ENCODE peak calls at places on chromosome 1, in six cellular contexts. One of them, this sample, is unnamed.

GRCh38 chr1:58155418-58156123 is 391.0 kb downstream of the OMA1 start:
- DNase-seq in heart left ventricle: peak
- DNase-seq in H1: peak
- DNase-seq in lower leg skin: no peak
- DNase-seq in H54: peak
- DNase-seq in esophagus squamous epithelium: no peak
- DNase-seq in this sample: no peak

GRCh38 chr1:176896216-176896615 is 268.3 kb downstream of the ASTN1 start:
- DNase-seq in heart left ventricle: no peak
- DNase-seq in H1: no peak
- DNase-seq in lower leg skin: peak
- DNase-seq in H54: no peak
- DNase-seq in esophagus squamous epithelium: no peak
- DNase-seq in this sample: no peak

GRCh38 chr1:192788184-192788583 is 20.7 kb upstream of the RGS2 start:
- DNase-seq in heart left ventricle: peak
- DNase-seq in H1: no peak
- DNase-seq in lower leg skin: peak
- DNase-seq in H54: peak
- DNase-seq in esophagus squamous epithelium: no peak
- DNase-seq in this sample: peak

GRCh38 chr1:53893999-53894636 is at the start of gene DIO1:
- DNase-seq in heart left ventricle: no peak
- DNase-seq in H1: no peak
- DNase-seq in lower leg skin: peak
- DNase-seq in H54: no peak
- DNase-seq in esophagus squamous epithelium: no peak
- DNase-seq in this sample: no peak

GRCh38 chr1:36557041-36558000 is 74.6 kb upstream of the CSF3R start:
- DNase-seq in heart left ventricle: no peak
- DNase-seq in H1: no peak
- DNase-seq in lower leg skin: peak
- DNase-seq in H54: no peak
- DNase-seq in esophagus squamous epithelium: no peak
- DNase-seq in this sample: no peak

GRCh38 chr1:16046865-16047264 is 3.3 kb downstream of the CLCNKB start:
- DNase-seq in heart left ventricle: no peak
- DNase-seq in H1: no peak
- DNase-seq in lower leg skin: no peak
- DNase-seq in H54: no peak
- DNase-seq in esophagus squamous epithelium: no peak
- DNase-seq in this sample: no peak

GRCh38 chr1:96236156-96236739 is 485.3 kb upstream of the PTBP2 start:
- DNase-seq in heart left ventricle: no peak
- DNase-seq in H1: no peak
- DNase-seq in lower leg skin: no peak
- DNase-seq in H54: peak
- DNase-seq in esophagus squamous epithelium: no peak
- DNase-seq in this sample: no peak

GRCh38 chr1:52365091-52365745 is 787 bp downstream of the CC2D1B start:
- DNase-seq in heart left ventricle: peak
- DNase-seq in H1: peak
- DNase-seq in lower leg skin: peak
- DNase-seq in H54: peak
- DNase-seq in esophagus squamous epithelium: no peak
- DNase-seq in this sample: peak

GRCh38 chr1:223106856-223107255 is 36.2 kb downstream of the TLR5 start:
- DNase-seq in heart left ventricle: peak
- DNase-seq in H1: no peak
- DNase-seq in lower leg skin: no peak
- DNase-seq in H54: no peak
- DNase-seq in esophagus squamous epithelium: no peak
- DNase-seq in this sample: no peak

GRCh38 chr1:64505944-64506658 is 36.2 kb downstream of the CACHD1 start:
- DNase-seq in heart left ventricle: no peak
- DNase-seq in H1: no peak
- DNase-seq in lower leg skin: peak
- DNase-seq in H54: no peak
- DNase-seq in esophagus squamous epithelium: no peak
- DNase-seq in this sample: peak

GRCh38 chr1:180956028-180956640 is 43.4 kb downstream of the KIAA1614 start:
- DNase-seq in heart left ventricle: no peak
- DNase-seq in H1: no peak
- DNase-seq in lower leg skin: no peak
- DNase-seq in H54: no peak
- DNase-seq in esophagus squamous epithelium: no peak
- DNase-seq in this sample: peak

GRCh38 chr1:224450956-224451350 is 16.4 kb upstream of the WDR26 start:
- DNase-seq in heart left ventricle: no peak
- DNase-seq in H1: no peak
- DNase-seq in lower leg skin: no peak
- DNase-seq in H54: no peak
- DNase-seq in esophagus squamous epithelium: no peak
- DNase-seq in this sample: peak

DNA sequence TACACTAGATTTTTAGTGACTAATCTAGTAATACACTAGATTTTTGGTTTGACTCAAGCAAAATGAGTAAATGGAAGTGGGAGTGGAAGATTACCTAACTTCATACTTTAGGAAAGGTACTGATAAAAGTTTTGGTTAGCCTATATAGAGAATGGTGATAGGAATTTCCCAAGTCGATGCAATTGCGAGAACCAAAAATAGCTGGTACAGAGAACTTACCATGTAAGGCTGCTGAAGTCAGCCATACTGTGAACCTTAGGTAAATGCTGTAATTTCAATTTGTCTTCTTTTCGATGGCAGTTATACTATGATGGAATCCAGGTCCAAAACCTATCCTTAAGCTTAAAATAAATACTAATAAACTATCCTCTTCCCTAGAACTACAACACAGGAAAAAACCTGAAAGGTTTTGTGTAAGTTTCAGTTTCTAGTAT is 4.6 kb downstream of the PNRC2 start:
- DNase-seq in heart left ventricle: no peak
- DNase-seq in H1: no peak
- DNase-seq in lower leg skin: no peak
- DNase-seq in H54: no peak
- DNase-seq in esophagus squamous epithelium: no peak
- DNase-seq in this sample: no peak
- TF ChIP-seq POLR2A in heart left ventricle: no peak
- TF ChIP-seq POLR2A in H1: no peak
- TF ChIP-seq POLR2A in lower leg skin: no peak
- TF ChIP-seq POLR2A in H54: no peak
- TF ChIP-seq POLR2A in esophagus squamous epithelium: no peak
- TF ChIP-seq POLR2A in this sample: no peak

DNA sequence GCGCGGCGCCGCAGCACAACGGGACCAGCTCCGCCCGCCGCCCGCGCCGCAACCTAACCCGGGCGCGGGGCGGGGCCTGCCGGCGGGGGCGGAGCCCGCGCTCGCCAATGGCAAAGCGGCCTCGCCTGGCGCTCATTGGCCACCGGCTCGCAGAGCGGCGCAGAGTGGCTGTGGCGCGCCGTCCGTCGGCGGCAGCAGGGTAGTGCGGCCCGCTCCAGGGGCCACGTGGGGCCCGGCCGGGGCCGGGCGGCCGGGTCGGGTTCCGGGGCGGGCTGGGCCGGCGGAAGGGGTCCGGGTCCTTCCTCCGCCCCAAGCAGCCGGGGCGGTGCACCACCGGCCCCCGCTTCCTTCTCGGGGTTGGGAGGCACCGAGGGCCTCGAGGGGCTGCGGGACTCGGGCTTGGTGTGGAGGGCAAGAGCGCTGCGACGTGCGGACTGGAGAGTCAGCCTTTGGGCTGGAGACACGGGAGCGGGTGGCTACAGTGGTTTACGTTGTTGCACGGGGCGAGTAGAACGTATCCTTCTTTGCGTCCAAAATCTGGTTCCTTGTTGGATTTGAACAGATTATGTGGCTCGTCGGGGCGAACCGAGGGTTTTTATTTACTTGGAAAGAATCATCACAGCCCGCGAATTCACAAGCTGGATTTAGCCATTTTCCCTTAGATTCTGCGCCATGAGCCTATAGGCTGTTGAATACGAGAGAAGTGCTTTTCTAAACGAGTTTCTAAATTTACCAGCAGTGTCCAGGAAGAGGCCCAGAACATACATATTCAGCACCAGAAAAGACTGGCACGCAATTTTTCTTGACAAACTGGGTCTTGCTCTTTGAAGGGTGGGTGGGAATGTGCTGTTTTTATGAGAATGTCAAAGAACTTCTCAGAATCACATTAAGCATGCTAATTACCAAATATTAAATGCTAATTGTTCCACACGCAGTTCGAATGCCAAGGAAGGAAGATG is at the start of gene SRM:
- DNase-seq in heart left ventricle: peak
- DNase-seq in H1: peak
- DNase-seq in lower leg skin: peak
- DNase-seq in H54: peak
- DNase-seq in esophagus squamous epithelium: peak
- DNase-seq in this sample: peak
- TF ChIP-seq POLR2A in heart left ventricle: peak
- TF ChIP-seq POLR2A in H1: no peak
- TF ChIP-seq POLR2A in lower leg skin: no peak
- TF ChIP-seq POLR2A in H54: peak
- TF ChIP-seq POLR2A in esophagus squamous epithelium: no peak
- TF ChIP-seq POLR2A in this sample: peak

DNA sequence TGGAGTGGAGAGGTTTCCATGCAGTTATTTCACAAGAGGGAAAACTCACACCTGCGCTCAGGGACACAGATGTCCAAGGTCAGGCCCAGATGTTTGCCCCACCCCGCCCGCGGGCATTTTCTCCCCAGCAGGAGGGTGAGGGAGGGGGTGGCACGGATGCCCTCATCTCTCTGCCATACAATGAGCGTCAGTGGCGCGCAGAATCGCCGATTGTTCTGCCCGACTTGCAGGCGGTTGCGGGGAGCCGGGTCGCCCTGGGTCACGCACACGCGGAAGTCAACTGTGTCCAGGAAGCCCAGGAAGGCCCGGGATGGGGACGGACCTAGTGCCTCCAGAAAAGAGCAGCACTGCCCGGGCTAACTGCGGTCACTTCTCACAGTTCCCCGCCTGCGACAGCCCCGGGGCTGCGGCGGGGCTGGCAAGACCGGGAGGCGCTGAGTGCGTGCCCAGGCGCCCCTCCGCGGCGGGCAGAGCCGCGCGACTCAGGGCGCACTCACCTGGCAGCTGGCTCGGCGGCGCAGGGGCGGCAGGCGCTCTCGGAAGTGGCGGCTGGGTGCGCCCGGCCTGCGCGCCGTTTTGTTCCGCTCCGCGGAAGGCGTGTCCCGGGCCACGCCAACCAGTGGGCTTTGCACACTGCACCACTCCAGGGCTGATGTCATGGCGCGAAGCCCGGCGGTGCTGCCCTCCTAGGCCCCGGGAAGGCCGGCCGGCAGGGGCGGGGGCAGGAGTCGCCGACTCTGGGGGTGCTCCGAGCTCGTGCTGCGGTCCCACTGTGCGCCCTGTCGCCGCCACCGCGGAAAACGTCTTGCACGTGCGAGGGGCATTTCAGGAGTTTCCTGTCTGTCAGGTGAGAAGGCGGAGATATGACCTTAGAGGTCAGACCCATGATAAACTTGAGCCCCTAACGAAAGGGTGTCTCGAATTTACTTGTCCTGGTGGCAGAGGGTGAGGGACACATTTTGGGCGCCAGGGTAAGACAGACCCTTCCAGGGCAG is at the start of gene CSRP1:
- DNase-seq in heart left ventricle: peak
- DNase-seq in H1: no peak
- DNase-seq in lower leg skin: peak
- DNase-seq in H54: peak
- DNase-seq in esophagus squamous epithelium: peak
- DNase-seq in this sample: peak
- TF ChIP-seq POLR2A in heart left ventricle: peak
- TF ChIP-seq POLR2A in H1: no peak
- TF ChIP-seq POLR2A in lower leg skin: no peak
- TF ChIP-seq POLR2A in H54: peak
- TF ChIP-seq POLR2A in esophagus squamous epithelium: no peak
- TF ChIP-seq POLR2A in this sample: peak

GRCh38 chr1:113976609-113977278 is 2.5 kb upstream of the OLFML3 start:
- DNase-seq in heart left ventricle: no peak
- DNase-seq in H1: no peak
- DNase-seq in lower leg skin: no peak
- DNase-seq in H54: no peak
- DNase-seq in esophagus squamous epithelium: no peak
- DNase-seq in this sample: no peak

GRCh38 chr1:113975211-113975895 is 3.9 kb upstream of the OLFML3 start:
- DNase-seq in heart left ventricle: no peak
- DNase-seq in H1: no peak
- DNase-seq in lower leg skin: no peak
- DNase-seq in H54: no peak
- DNase-seq in esophagus squamous epithelium: no peak
- DNase-seq in this sample: no peak

GRCh38 chr1:113981962-113982931 is 3.0 kb downstream of the OLFML3 start:
- DNase-seq in heart left ventricle: peak
- DNase-seq in H1: no peak
- DNase-seq in lower leg skin: peak
- DNase-seq in H54: peak
- DNase-seq in esophagus squamous epithelium: no peak
- DNase-seq in this sample: peak

GRCh38 chr1:113980120-113980519 is 846 bp downstream of the OLFML3 start:
- DNase-seq in heart left ventricle: peak
- DNase-seq in H1: no peak
- DNase-seq in lower leg skin: peak
- DNase-seq in H54: no peak
- DNase-seq in esophagus squamous epithelium: no peak
- DNase-seq in this sample: no peak

GRCh38 chr1:113978863-113979702 is at the start of gene OLFML3:
- DNase-seq in heart left ventricle: peak
- DNase-seq in H1: peak
- DNase-seq in lower leg skin: peak
- DNase-seq in H54: peak
- DNase-seq in esophagus squamous epithelium: no peak
- DNase-seq in this sample: peak
- TF ChIP-seq POLR2A in heart left ventricle: no peak
- TF ChIP-seq POLR2A in H1: no peak
- TF ChIP-seq POLR2A in lower leg skin: no peak
- TF ChIP-seq POLR2A in H54: no peak
- TF ChIP-seq POLR2A in esophagus squamous epithelium: no peak
- TF ChIP-seq POLR2A in this sample: peak

GRCh38 chr1:211382714-211383480 is 56.3 kb downstream of the TRAF5 start:
- DNase-seq in heart left ventricle: peak
- DNase-seq in H1: peak
- DNase-seq in lower leg skin: peak
- DNase-seq in H54: peak
- DNase-seq in esophagus squamous epithelium: peak
- DNase-seq in this sample: peak
- TF ChIP-seq POLR2A in heart left ventricle: peak
- TF ChIP-seq POLR2A in H1: peak
- TF ChIP-seq POLR2A in lower leg skin: no peak
- TF ChIP-seq POLR2A in H54: peak
- TF ChIP-seq POLR2A in esophagus squamous epithelium: no peak
- TF ChIP-seq POLR2A in this sample: peak

This sample was measured in gastrocnemius medialis.